ENCODE peak calls at places on chromosome 15, in seven cellular contexts. One of them, this sample, is unnamed.

GRCh38 chr15:25859838-25860645 is 3.1 kb downstream of the ATP10A start:
- DNase-seq in gastrocnemius medialis: no peak
- DNase-seq in Peyer's patch: peak; percentile 66
- DNase-seq in esophagus muscularis mucosa: no peak
- DNase-seq in uterus: no peak
- DNase-seq in adrenal gland: peak; percentile 37
- DNase-seq in right lobe of liver: peak; percentile 39
- DNase-seq in this sample: no peak

GRCh38 chr15:90885432-90886290 is 1.4 kb downstream of the FES start:
- DNase-seq in gastrocnemius medialis: peak; percentile 42
- DNase-seq in Peyer's patch: peak; percentile 91
- DNase-seq in esophagus muscularis mucosa: peak; percentile 96
- DNase-seq in uterus: peak; percentile 81
- DNase-seq in adrenal gland: peak; percentile 69
- DNase-seq in right lobe of liver: peak; percentile 82
- DNase-seq in this sample: peak; percentile 95

GRCh38 chr15:31925541-31925940 is 104.8 kb upstream of the CHRNA7 start:
- DNase-seq in gastrocnemius medialis: no peak
- DNase-seq in Peyer's patch: peak; percentile 52
- DNase-seq in esophagus muscularis mucosa: no peak
- DNase-seq in uterus: no peak
- DNase-seq in adrenal gland: no peak
- DNase-seq in right lobe of liver: no peak
- DNase-seq in this sample: no peak

GRCh38 chr15:46315540-46315939 is 680.7 kb downstream of the SQOR start:
- DNase-seq in gastrocnemius medialis: no peak
- DNase-seq in Peyer's patch: no peak
- DNase-seq in esophagus muscularis mucosa: no peak
- DNase-seq in uterus: no peak
- DNase-seq in adrenal gland: no peak
- DNase-seq in right lobe of liver: no peak
- DNase-seq in this sample: no peak

GRCh38 chr15:88894348-88894818 is 961 bp downstream of the HAPLN3 start:
- DNase-seq in gastrocnemius medialis: no peak
- DNase-seq in Peyer's patch: peak; percentile 83
- DNase-seq in esophagus muscularis mucosa: no peak
- DNase-seq in uterus: peak; percentile 62
- DNase-seq in adrenal gland: peak; percentile 45
- DNase-seq in right lobe of liver: peak; percentile 63
- DNase-seq in this sample: peak; percentile 91

GRCh38 chr15:85726446-85726845 is 68.3 kb downstream of the KLHL25 start:
- DNase-seq in gastrocnemius medialis: no peak
- DNase-seq in Peyer's patch: no peak
- DNase-seq in esophagus muscularis mucosa: no peak
- DNase-seq in uterus: no peak
- DNase-seq in adrenal gland: no peak
- DNase-seq in right lobe of liver: no peak
- DNase-seq in this sample: no peak

GRCh38 chr15:89646416-89647141 is 8.7 kb downstream of the KIF7 start:
- DNase-seq in gastrocnemius medialis: no peak
- DNase-seq in Peyer's patch: peak; percentile 44
- DNase-seq in esophagus muscularis mucosa: no peak
- DNase-seq in uterus: no peak
- DNase-seq in adrenal gland: no peak
- DNase-seq in right lobe of liver: no peak
- DNase-seq in this sample: no peak

GRCh38 chr15:90124487-90124886 is 22.2 kb upstream of the IDH2 start:
- DNase-seq in gastrocnemius medialis: no peak
- DNase-seq in Peyer's patch: no peak
- DNase-seq in esophagus muscularis mucosa: no peak
- DNase-seq in uterus: no peak
- DNase-seq in adrenal gland: no peak
- DNase-seq in right lobe of liver: no peak
- DNase-seq in this sample: no peak

GRCh38 chr15:42800731-42801474 is 64.0 kb upstream of the CDAN1 start:
- DNase-seq in gastrocnemius medialis: no peak
- DNase-seq in Peyer's patch: no peak
- DNase-seq in esophagus muscularis mucosa: no peak
- DNase-seq in uterus: no peak
- DNase-seq in adrenal gland: no peak
- DNase-seq in right lobe of liver: no peak
- DNase-seq in this sample: no peak

GRCh38 chr15:76339302-76340197 is 3.0 kb downstream of the ISL2 start:
- DNase-seq in gastrocnemius medialis: no peak
- DNase-seq in Peyer's patch: no peak
- DNase-seq in esophagus muscularis mucosa: no peak
- DNase-seq in uterus: no peak
- DNase-seq in adrenal gland: no peak
- DNase-seq in right lobe of liver: no peak
- DNase-seq in this sample: no peak

GRCh38 chr15:49152552-49153337 is 2.7 kb downstream of the COPS2 start:
- DNase-seq in gastrocnemius medialis: no peak
- DNase-seq in Peyer's patch: no peak
- DNase-seq in esophagus muscularis mucosa: no peak
- DNase-seq in uterus: no peak
- DNase-seq in adrenal gland: no peak
- DNase-seq in right lobe of liver: no peak
- DNase-seq in this sample: no peak

GRCh38 chr15:49154359-49154758 is 1.0 kb downstream of the COPS2 start:
- DNase-seq in gastrocnemius medialis: no peak
- DNase-seq in Peyer's patch: no peak
- DNase-seq in esophagus muscularis mucosa: no peak
- DNase-seq in uterus: no peak
- DNase-seq in adrenal gland: no peak
- DNase-seq in right lobe of liver: no peak
- DNase-seq in this sample: no peak

GRCh38 chr15:49155834-49156627 is 632 bp upstream of the COPS2 start:
- DNase-seq in gastrocnemius medialis: no peak
- DNase-seq in Peyer's patch: no peak
- DNase-seq in esophagus muscularis mucosa: no peak
- DNase-seq in uterus: no peak
- DNase-seq in adrenal gland: no peak
- DNase-seq in right lobe of liver: no peak
- DNase-seq in this sample: no peak

GRCh38 chr15:49154799-49155109 is 645 bp downstream of the COPS2 start:
- DNase-seq in gastrocnemius medialis: no peak
- DNase-seq in Peyer's patch: no peak
- DNase-seq in esophagus muscularis mucosa: no peak
- DNase-seq in uterus: no peak
- DNase-seq in adrenal gland: no peak
- DNase-seq in right lobe of liver: no peak
- DNase-seq in this sample: no peak

DNA sequence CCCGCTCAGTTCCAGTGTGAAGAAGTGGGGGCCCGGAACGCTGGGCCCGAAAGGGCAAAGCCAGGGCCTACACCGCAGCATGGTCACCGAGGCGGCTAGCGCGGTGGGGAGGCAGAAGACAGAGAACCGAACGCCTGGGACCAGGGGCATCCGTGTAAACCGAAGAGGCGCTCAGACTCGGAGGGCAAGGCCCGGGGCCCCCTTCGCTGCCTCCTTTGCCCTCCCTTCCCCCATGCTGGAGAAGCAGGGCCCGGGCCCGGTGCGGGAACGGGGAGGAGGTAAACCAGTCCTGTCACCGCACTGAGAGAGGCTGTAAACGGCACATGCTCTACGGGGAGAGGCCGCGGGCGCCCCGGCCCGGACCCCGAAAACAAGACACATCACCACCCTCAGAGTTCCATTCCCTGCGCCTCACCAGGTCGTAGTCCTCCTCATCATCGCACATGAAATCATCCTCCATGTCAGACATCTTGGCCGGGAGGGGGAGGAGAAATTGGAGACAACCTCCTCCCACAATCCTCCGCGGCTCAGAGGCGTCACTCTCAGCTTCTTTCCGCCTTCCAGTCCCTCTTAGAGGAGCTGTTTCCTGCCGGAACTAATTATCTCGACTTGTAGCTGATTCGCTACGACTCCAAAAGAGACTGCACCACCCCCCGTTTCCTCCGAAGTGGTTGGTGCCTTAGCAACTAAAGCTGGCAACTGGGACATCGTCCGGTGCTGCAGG is at the start of gene COPS2:
- DNase-seq in gastrocnemius medialis: peak; percentile 93
- DNase-seq in Peyer's patch: peak; percentile 97
- DNase-seq in esophagus muscularis mucosa: peak; percentile 98
- DNase-seq in uterus: peak; percentile 94
- DNase-seq in adrenal gland: peak; percentile 96
- DNase-seq in right lobe of liver: peak; percentile 95
- DNase-seq in this sample: peak; percentile 95
- TF ChIP-seq POLR2A in gastrocnemius medialis: peak; percentile 66
- TF ChIP-seq POLR2A in Peyer's patch: peak; percentile 65
- TF ChIP-seq POLR2A in esophagus muscularis mucosa: peak; percentile 48
- TF ChIP-seq POLR2A in uterus: peak; percentile 42
- TF ChIP-seq POLR2A in adrenal gland: peak; percentile 85
- TF ChIP-seq POLR2A in right lobe of liver: peak; percentile 58
- TF ChIP-seq POLR2A in this sample: peak; percentile 80

GRCh38 chr15:101246391-101246790 is 5.5 kb downstream of the CHSY1 start:
- DNase-seq in gastrocnemius medialis: no peak
- DNase-seq in Peyer's patch: no peak
- DNase-seq in esophagus muscularis mucosa: no peak
- DNase-seq in uterus: no peak
- DNase-seq in adrenal gland: no peak
- DNase-seq in right lobe of liver: no peak
- DNase-seq in this sample: no peak
- H3K4me1 ChIP-seq in gastrocnemius medialis: peaks cover 45% of the 10 kb centered on the region
- H3K4me1 ChIP-seq in Peyer's patch: no peaks in the 10 kb centered on the region
- H3K4me1 ChIP-seq in esophagus muscularis mucosa: peaks cover 89% of the 10 kb centered on the region
- H3K4me1 ChIP-seq in uterus: peaks cover 3% of the 10 kb centered on the region
- H3K4me1 ChIP-seq in adrenal gland: peaks cover 87% of the 10 kb centered on the region
- H3K4me1 ChIP-seq in right lobe of liver: no peaks in the 10 kb centered on the region
- H3K4me1 ChIP-seq in this sample: peaks cover 58% of the 10 kb centered on the region

DNA sequence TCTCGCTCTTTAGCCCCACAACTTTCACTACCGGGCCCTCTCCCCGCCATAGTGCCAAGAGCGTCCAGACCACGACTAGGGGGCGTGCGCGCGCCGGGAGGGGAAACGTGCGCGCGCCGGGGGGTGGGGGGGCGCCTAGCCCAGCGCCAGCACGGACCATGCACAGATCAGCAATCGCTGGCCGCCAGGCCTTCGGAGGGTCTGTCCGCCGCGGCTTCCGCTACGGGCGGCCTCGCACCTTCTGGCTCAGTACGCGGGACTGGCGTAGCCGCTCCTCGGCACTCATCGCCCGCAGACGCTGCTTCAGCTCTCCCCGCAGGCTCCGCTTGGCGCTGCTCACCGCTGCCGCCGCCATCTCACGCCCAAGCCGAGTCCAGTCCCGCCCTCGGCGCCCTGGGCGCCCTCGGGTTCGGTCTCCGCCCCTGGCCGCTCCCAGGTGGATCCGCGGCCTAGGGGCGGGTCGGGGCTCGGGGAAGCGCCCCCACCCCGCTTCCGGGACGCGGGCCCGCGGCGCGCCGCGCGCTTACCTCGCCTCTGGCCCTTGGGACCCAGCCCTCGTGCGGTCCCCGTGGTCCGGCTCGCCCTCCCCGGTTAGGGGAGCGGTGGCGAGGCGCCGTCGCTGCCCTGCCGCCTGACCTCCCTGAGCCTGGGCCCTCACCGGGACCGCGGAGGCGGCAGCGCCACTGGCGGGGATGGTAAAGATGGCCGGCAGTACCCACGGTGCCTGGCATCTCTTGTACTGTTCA is at the start of gene MTHFS:
- DNase-seq in gastrocnemius medialis: peak; percentile 30
- DNase-seq in Peyer's patch: peak; percentile 90
- DNase-seq in esophagus muscularis mucosa: peak; percentile 92
- DNase-seq in uterus: peak; percentile 71
- DNase-seq in adrenal gland: peak; percentile 77
- DNase-seq in right lobe of liver: peak; percentile 90
- DNase-seq in this sample: peak; percentile 97
- TF ChIP-seq POLR2A in gastrocnemius medialis: peak; percentile 40
- TF ChIP-seq POLR2A in Peyer's patch: peak; percentile 82
- TF ChIP-seq POLR2A in esophagus muscularis mucosa: no peak
- TF ChIP-seq POLR2A in uterus: peak; percentile 54
- TF ChIP-seq POLR2A in adrenal gland: peak; percentile 78
- TF ChIP-seq POLR2A in right lobe of liver: peak; percentile 94
- TF ChIP-seq POLR2A in this sample: no peak

DNA sequence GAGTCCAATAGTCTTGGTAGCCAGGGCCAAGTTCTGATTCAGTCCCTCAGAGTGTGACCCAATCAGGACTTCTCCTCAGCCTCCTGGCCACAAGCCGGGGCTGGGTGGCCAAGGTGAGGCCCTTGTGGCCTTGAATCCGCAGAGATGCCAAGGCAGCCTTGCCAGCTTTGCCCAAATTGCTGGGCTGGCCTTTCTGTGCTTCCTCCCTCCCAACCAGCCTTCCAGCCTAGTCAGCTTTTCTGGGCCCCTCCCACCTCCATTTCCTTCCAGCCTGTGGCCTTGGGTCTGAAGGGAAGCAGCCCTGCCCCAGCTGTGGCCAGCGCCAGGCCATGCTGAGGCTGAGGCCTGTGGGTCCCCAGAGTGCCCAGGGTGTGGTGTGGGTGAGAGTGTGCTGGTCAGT is 34.3 kb upstream of the ANKDD1A start:
- DNase-seq in gastrocnemius medialis: no peak
- DNase-seq in Peyer's patch: peak; percentile 65
- DNase-seq in esophagus muscularis mucosa: no peak
- DNase-seq in uterus: peak; percentile 51
- DNase-seq in adrenal gland: peak; percentile 96
- DNase-seq in right lobe of liver: peak; percentile 74
- DNase-seq in this sample: peak; percentile 93
- H3K4me1 ChIP-seq in gastrocnemius medialis: no peaks in the 10 kb centered on the region
- H3K4me1 ChIP-seq in Peyer's patch: peaks cover 6% of the 10 kb centered on the region
- H3K4me1 ChIP-seq in esophagus muscularis mucosa: peaks cover 50% of the 10 kb centered on the region
- H3K4me1 ChIP-seq in uterus: no peaks in the 10 kb centered on the region
- H3K4me1 ChIP-seq in adrenal gland: peaks cover 48% of the 10 kb centered on the region
- H3K4me1 ChIP-seq in right lobe of liver: peaks cover 8% of the 10 kb centered on the region
- H3K4me1 ChIP-seq in this sample: peaks cover 92% of the 10 kb centered on the region

DNA sequence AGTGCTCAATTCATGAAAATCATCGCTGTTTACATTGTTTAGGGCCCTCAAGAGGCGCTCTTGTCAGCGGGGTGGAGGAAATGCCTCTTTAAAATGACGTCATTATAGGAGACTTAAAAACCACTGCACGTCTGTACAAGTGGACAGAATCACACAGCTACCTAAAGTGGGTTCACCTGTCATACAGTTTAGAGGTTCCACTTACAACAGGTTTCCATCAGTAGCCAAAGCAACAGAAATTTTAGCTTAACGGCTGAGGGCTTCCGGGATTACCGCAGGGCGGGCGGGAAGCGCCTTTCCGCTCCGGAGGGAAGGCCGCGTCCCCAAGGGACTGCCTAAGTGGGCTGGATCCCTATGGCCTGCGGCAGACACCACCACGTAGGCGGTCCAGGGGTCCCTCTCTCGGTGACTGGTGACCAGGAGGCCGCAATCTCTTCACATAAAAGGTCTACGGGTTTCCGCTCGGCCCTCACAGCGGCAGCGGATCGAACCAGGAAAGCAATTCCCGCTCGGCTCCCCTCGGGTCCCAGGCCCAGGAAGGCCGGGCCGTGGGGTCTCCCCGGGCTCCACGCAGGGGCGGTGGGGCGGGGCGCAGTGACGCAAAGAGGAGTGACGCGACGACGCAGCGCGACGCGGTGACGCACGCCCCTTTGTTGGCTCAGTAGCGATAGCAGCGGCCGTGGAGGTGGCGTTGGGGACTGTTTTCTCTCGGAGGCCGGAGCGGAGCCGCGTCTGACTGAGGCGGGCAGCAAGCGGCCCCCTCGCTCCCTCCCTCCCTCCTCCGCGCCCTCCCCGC is at the start of gene ARIH1:
- DNase-seq in gastrocnemius medialis: peak; percentile 92
- DNase-seq in Peyer's patch: peak; percentile 99
- DNase-seq in esophagus muscularis mucosa: peak; percentile 99
- DNase-seq in uterus: peak; percentile 98
- DNase-seq in adrenal gland: peak; percentile 97
- DNase-seq in right lobe of liver: peak; percentile 98
- DNase-seq in this sample: peak; percentile 98
- TF ChIP-seq POLR2A in gastrocnemius medialis: peak; percentile 99
- TF ChIP-seq POLR2A in Peyer's patch: peak; percentile 99
- TF ChIP-seq POLR2A in esophagus muscularis mucosa: peak; percentile 97
- TF ChIP-seq POLR2A in uterus: peak; percentile 98
- TF ChIP-seq POLR2A in adrenal gland: peak; percentile 99
- TF ChIP-seq POLR2A in right lobe of liver: peak; percentile 97
- TF ChIP-seq POLR2A in this sample: peak; percentile 98

GRCh38 chr15:35080226-35080625 is 4.9 kb downstream of the NANOGP8 start:
- DNase-seq in gastrocnemius medialis: no peak
- DNase-seq in Peyer's patch: no peak
- DNase-seq in esophagus muscularis mucosa: no peak
- DNase-seq in uterus: no peak
- DNase-seq in adrenal gland: no peak
- DNase-seq in right lobe of liver: no peak
- DNase-seq in this sample: no peak
- H3K4me1 ChIP-seq in gastrocnemius medialis: no peaks in the 10 kb centered on the region
- H3K4me1 ChIP-seq in Peyer's patch: no peaks in the 10 kb centered on the region
- H3K4me1 ChIP-seq in esophagus muscularis mucosa: peaks cover 20% of the 10 kb centered on the region
- H3K4me1 ChIP-seq in uterus: no peaks in the 10 kb centered on the region
- H3K4me1 ChIP-seq in adrenal gland: no peaks in the 10 kb centered on the region
- H3K4me1 ChIP-seq in right lobe of liver: no peaks in the 10 kb centered on the region
- H3K4me1 ChIP-seq in this sample: no peaks in the 10 kb centered on the region